ENCODE peak calls at places on chromosomes 4 and X, in seven cellular contexts. A is fibroblast of lung, K is tibial artery, N is IMR-90, O is BE2C, Z is transverse colon, T is breast epithelium. E is an unnamed sample. For H3K4me1 and H3K27me3, the result is how much of the 10 kb centered on the place peaks cover.

GRCh38 chr4:154490261-154490588 is 1.4 kb downstream of the DCHS2 start:
- DNase-seq in K (no peak), A (no peak), T (no peak), Z (no peak), O (no peak), N (no peak), E (no peak)

GRCh38 chrX:3262906-3263305 is 83.5 kb downstream of the MXRA5 start:
- DNase-seq in T (no peak), O (no peak), A (peak), N (peak), Z (no peak), K (no peak), E (peak)

GRCh38 chrX:132615396-132616131 is 126.7 kb upstream of the MBNL3 start:
- DNase-seq in N (peak), A (peak), O (peak), T (no peak), K (peak), Z (peak), E (no peak)

GRCh38 chrX:41010188-41010846 is 74.9 kb upstream of the USP9X start:
- DNase-seq in K (peak), A (peak), N (peak), T (peak), Z (peak), O (peak), E (peak)

GRCh38 chr4:158995040-158995439 is 107.8 kb upstream of the RAPGEF2 start:
- DNase-seq in N (no peak), O (no peak), Z (no peak), A (no peak), T (no peak), K (no peak), E (no peak)

GRCh38 chr4:74570095-74570494 is 125.2 kb downstream of the AREG start:
- DNase-seq in N (no peak), A (no peak), O (no peak), K (no peak), T (no peak), Z (no peak), E (no peak)

GRCh38 chr4:24999392-25000104 is 31.2 kb downstream of the LGI2 start:
- DNase-seq in A (peak), T (no peak), N (no peak), Z (no peak), O (no peak), K (no peak), E (no peak)

GRCh38 chrX:54044126-54044876 is at the start of gene PHF8:
- DNase-seq in A (peak), Z (peak), T (peak), O (peak), K (peak), N (peak), E (peak)

GRCh38 chrX:154502989-154503388 is 12.6 kb upstream of the SLC10A3 start:
- DNase-seq in K (no peak), N (no peak), Z (no peak), O (no peak), T (no peak), A (no peak), E (no peak)

GRCh38 chrX:79413009-79413408 is 45.9 kb upstream of the ITM2A start:
- DNase-seq in T (no peak), N (peak), A (no peak), O (no peak), Z (no peak), K (no peak), E (no peak)

GRCh38 chrX:154444001-154444754 is at the start of gene FAM50A:
- DNase-seq in O (peak), T (peak), A (peak), K (peak), N (peak), Z (peak), E (no peak)

GRCh38 chr4:86564795-86565194 is 29.3 kb upstream of the PTPN13 start:
- DNase-seq in N (no peak), Z (no peak), T (no peak), K (no peak), A (no peak), O (no peak), E (no peak)

GRCh38 chr4:66769436-66769835 is 775.9 kb downstream of the CENPC start:
- DNase-seq in K (no peak), T (no peak), Z (no peak), A (peak), N (no peak), O (no peak), E (no peak)

GRCh38 chr4:16916719-16917337 is 18.4 kb upstream of the LDB2 start:
- DNase-seq in O (peak), T (no peak), N (no peak), K (no peak), Z (peak), A (no peak), E (no peak)

GRCh38 chr4:16750882-16751642 is 147.4 kb downstream of the LDB2 start:
- DNase-seq in Z (no peak), A (peak), K (no peak), T (no peak), N (no peak), O (peak), E (no peak)

GRCh38 chr4:46503739-46504138 is 113.8 kb upstream of the GABRA2 start:
- DNase-seq in K (no peak), N (no peak), T (no peak), Z (no peak), A (no peak), O (no peak), E (no peak)

GRCh38 chrX:3680459-3680858 is 33.0 kb downstream of the PRKX start:
- DNase-seq in T (no peak), N (peak), Z (no peak), K (no peak), O (no peak), A (peak), E (no peak)

GRCh38 chrX:154516655-154517100 is 646 bp upstream of the FAM3A start:
- DNase-seq in O (no peak), A (peak), Z (no peak), K (peak), N (peak), T (no peak), E (no peak)

GRCh38 chr4:1002131-1002630 is 9.0 kb upstream of the SLC26A1 start:
- DNase-seq in A (no peak), T (peak), O (no peak), Z (peak), K (peak), N (no peak), E (no peak)

GRCh38 chrX:15721911-15722310 is 16.2 kb upstream of the CA5B start:
- DNase-seq in Z (no peak), O (no peak), K (no peak), T (no peak), N (peak), A (no peak), E (no peak)

GRCh38 chr4:18529482-18529881 is 507.9 kb upstream of the LCORL start:
- DNase-seq in N (no peak), A (no peak), O (no peak), T (no peak), K (no peak), Z (no peak), E (no peak)

GRCh38 chr4:71473541-71474240 is 134.9 kb downstream of the SLC4A4 start:
- DNase-seq in T (no peak), K (no peak), O (no peak), Z (no peak), A (peak), N (no peak), E (no peak)

GRCh38 chrX:12263211-12263610 is 124.9 kb downstream of the FRMPD4 start:
- DNase-seq in A (peak), T (no peak), K (no peak), O (no peak), N (peak), Z (no peak), E (no peak)

GRCh38 chrX:1425381-1425780 is 27.3 kb downstream of the ASMTL start:
- DNase-seq in Z (no peak), T (no peak), K (no peak), O (no peak), A (no peak), N (no peak), E (no peak)

GRCh38 chr4:105088110-105088879 is 58.4 kb upstream of the TET2 start:
- DNase-seq in N (peak), K (no peak), Z (no peak), A (peak), O (peak), T (no peak), E (no peak)

GRCh38 chr4:135434936-135435335 is 1233.3 kb upstream of the PABPC4L start:
- DNase-seq in N (no peak), Z (no peak), T (no peak), K (no peak), A (peak), O (peak), E (no peak)

GRCh38 chr4:77854431-77855111 is 8.1 kb upstream of the MRPL1 start:
- DNase-seq in O (no peak), K (no peak), Z (no peak), N (no peak), T (no peak), A (no peak), E (no peak)

GRCh38 chrX:71214604-71215334 is 8.3 kb upstream of the GJB1 start:
- DNase-seq in O (no peak), Z (peak), K (no peak), N (no peak), T (no peak), A (no peak), E (no peak)

GRCh38 chr4:126051709-126052424 is 737.1 kb downstream of the FAT4 start:
- DNase-seq in K (no peak), Z (no peak), T (no peak), O (no peak), A (peak), N (peak), E (no peak)

GRCh38 chrX:12080265-12080664 is 58.0 kb upstream of the FRMPD4 start:
- DNase-seq in A (peak), T (no peak), N (peak), K (no peak), O (no peak), Z (no peak), E (no peak)

GRCh38 chr4:54439831-54440243 is 210.7 kb downstream of the PDGFRA start:
- DNase-seq in Z (peak), O (peak), T (peak), N (peak), K (peak), A (peak), E (no peak)

GRCh38 chr4:119025916-119026661 is 109.5 kb upstream of the MYOZ2 start:
- DNase-seq in A (peak), O (no peak), N (peak), T (peak), K (peak), Z (peak), E (no peak)

GRCh38 chr4:113332701-113333100 is 283.2 kb downstream of the ANK2 start:
- DNase-seq in T (no peak), K (no peak), N (no peak), O (no peak), Z (no peak), A (no peak), E (no peak)

GRCh38 chr4:85741921-85742591 is 267.1 kb downstream of the ARHGAP24 start:
- DNase-seq in K (peak), O (peak), N (no peak), Z (no peak), T (no peak), A (no peak), E (no peak)

GRCh38 chrX:15501506-15501905 is 899 bp downstream of the BMX start:
- DNase-seq in T (no peak), N (no peak), K (no peak), O (no peak), Z (no peak), A (no peak), E (no peak)

GRCh38 chrX:9677098-9677739 is 88.4 kb downstream of the GPR143 start:
- DNase-seq in Z (peak), T (no peak), A (peak), N (peak), K (no peak), O (no peak), E (no peak)

GRCh38 chrX:115362334-115363095 is 73.0 kb downstream of the LUZP4 start:
- DNase-seq in N (peak), K (no peak), O (no peak), Z (no peak), T (no peak), A (peak), E (no peak)

DNA sequence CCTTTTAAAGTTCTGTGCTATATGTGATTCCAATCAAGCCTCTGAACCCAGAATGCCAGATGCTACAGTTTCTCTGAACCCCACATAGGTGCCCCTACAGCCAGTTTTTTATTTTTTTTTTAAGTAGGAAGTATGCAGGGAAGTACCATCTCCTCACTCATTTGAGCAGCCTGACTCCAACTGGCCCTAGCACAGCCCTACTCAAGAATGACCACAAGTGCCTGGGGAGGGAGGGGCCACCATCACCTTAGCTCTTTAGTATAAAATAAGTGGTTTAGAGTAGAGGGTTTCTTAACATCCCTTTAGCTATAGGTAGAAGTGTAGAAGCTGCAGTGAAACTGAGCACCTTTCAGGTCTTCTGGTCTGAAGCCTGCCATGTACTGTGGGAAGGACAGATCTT is 14.4 kb downstream of the MSN start:
- DNase-seq in K (no peak), Z (no peak), O (no peak), A (no peak), T (no peak), N (no peak), E (no peak)
- H3K4me1 ChIP-seq in K (half or more), Z (under half), O (under half), A (under half), T (under half), N (under half), E (half or more)

DNA sequence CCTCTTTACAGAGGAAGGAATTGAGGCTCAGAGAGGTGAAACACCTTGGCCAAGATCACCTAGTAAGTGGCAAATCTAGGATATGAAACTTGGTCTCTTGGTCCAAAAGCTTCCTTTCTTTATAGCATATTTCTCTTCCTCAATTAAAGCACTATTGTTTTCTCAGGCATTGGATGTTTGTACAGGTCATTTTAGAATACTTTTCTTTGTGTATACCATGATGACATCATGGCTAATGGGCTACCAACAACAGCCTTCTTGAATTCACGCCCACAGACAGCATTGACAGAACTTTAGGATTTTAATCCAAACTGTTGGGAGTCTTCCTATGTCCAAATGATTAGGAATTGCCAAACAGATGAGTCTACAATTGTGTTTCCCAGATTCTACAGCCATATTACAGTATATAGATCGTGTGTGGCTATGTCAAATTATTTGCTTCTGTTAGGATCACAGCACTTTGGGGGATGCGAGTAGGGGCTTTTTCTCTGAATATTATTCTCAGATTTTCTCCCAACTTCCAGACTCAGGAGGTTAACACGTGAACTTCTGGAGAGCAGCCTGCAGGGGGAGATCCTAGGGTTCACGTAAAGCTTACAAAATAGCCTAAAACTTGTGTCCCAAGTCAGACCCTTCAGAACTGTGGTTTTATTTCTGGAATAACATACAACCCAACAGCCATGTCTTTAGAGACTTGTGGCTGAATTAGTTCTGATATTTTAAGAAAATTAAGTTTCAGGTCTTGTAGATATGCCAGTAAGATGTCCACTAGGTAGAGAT is 191.8 kb downstream of the SHROOM3 start:
- DNase-seq in O (peak), K (no peak), N (peak), T (no peak), Z (no peak), A (no peak), E (no peak)
- TF ChIP-seq CTCF in O (peak), K (no peak), N (peak), T (no peak), Z (peak), A (peak), E (no peak)

DNA sequence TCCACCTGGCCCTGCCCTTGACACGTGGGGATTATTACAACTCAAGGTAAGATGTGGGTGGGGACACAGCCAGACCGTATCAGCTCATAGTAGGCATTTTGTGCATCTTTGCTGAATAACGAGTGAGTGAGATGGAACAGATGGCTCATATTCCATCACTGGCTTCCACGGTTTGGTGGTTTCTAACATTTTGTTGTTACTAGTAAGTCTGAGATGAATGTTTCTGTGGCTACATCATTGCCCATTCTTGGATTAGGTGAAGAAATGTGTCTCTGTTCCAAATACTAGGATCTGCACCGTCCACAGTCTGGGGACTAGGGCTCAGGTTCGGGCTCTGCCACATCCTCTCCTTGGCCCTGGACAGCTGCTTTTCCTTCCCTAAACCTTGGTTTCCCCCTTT is 3.6 kb downstream of the ABLIM2 start:
- DNase-seq in O (no peak), N (peak), A (peak), K (no peak), T (no peak), Z (no peak), E (no peak)
- H3K27me3 ChIP-seq in O (under half), N (half or more), A (under half), K (under half), T (under half), Z (under half), E (under half)

GRCh38 chr4:6900181-6900812 is 9.3 kb upstream of the TBC1D14 start:
- DNase-seq in N (no peak), K (no peak), A (no peak), T (no peak), O (no peak), Z (peak), E (no peak)
- H3K4me1 ChIP-seq in N (under half), K (under half), A (under half), T (under half), O (under half), Z (under half), E (under half)

DNA sequence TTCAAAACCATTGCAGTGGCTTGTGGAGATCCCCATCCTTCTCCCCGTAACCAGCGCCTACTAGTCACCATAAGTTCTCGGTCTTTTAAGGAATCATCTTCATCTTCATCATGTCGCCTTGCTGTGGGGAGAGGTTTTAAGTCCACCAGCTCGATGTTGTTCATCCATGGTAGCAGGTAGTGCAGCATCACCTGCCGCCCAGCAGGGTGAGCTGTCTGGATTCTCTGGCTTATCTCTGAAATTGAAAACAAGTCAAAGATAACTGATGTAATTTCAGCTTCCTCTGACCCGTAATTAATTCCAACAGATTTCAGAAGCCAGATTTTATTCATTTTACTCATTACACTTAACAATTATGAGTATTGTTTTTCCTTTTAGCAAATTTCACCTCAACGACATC is 67.4 kb downstream of the ZAR1 start:
- DNase-seq in A (peak), Z (no peak), N (no peak), K (no peak), O (no peak), T (no peak), E (no peak)
- TF ChIP-seq CTCF in A (no peak), Z (no peak), N (no peak), K (no peak), O (peak), T (no peak), E (no peak)

GRCh38 chrX:129908636-129909035 is 2.7 kb downstream of the UTP14A start:
- DNase-seq in T (no peak), A (peak), O (no peak), N (no peak), Z (no peak), K (no peak), E (no peak)
- H3K27me3 ChIP-seq in T (under half), A (under half), O (under half), N (under half), Z (under half), K (under half), E (under half)

GRCh38 chr4:150116506-150116905 is 38.3 kb downstream of the DCLK2 start:
- DNase-seq in N (no peak), O (no peak), K (no peak), A (no peak), Z (no peak), T (no peak), E (no peak)
- H3K4me1 ChIP-seq in N (under half), O (under half), K (under half), A (under half), Z (under half), T (under half), E (under half)

GRCh38 chr4:94177822-94178221 is 29.8 kb upstream of the SMARCAD1 start:
- DNase-seq in Z (no peak), O (no peak), N (no peak), A (no peak), K (no peak), T (no peak), E (no peak)

DNA sequence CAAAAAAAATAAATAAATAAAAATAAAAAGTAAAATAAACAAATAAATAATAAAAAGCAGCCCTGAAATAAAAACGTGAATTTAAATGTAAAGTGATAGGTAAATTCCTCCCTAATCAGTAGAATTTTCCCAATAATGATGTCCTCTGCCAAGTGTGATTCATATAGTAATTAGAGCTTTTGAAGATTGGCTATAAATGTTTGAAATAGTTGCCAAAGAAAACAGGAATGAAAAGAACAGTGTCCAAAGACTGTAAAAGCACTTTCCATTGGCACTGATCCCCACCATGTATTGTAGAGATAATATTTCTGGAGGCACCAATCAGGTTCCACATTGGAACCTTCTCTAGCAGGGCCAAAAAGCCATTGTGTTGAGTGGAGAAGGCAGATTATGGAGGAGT is 25.9 kb upstream of the SMARCAD1 start:
- DNase-seq in T (no peak), N (no peak), O (no peak), K (no peak), Z (no peak), A (no peak), E (no peak)
- TF ChIP-seq CTCF in T (no peak), N (no peak), O (no peak), K (no peak), Z (no peak), A (no peak), E (no peak)

E was measured in thoracic aorta.